ENCODE peak calls at places on chromosome 4, in six cellular contexts. One of them, this sample, is unnamed.

GRCh38 chr4:106775636-106776035 is 260.5 kb downstream of the DKK2 start:
- DNase-seq in M059J: no peak
- DNase-seq in K562: no peak
- DNase-seq in AG04450: no peak
- DNase-seq in activated T-cell treated with anti-CD3 and anti-CD28 coated beads, Interleukin-2, amount 50 U/mL, for 4 hours: no peak
- DNase-seq in SK-MEL-5: peak; percentile 47
- DNase-seq in this sample: no peak

GRCh38 chr4:184348311-184349233 is 125.8 kb downstream of the IRF2 start:
- DNase-seq in M059J: no peak
- DNase-seq in K562: peak; percentile 54
- DNase-seq in AG04450: peak; percentile 39
- DNase-seq in activated T-cell treated with anti-CD3 and anti-CD28 coated beads, Interleukin-2, amount 50 U/mL, for 4 hours: no peak
- DNase-seq in SK-MEL-5: no peak
- DNase-seq in this sample: no peak

GRCh38 chr4:188976644-188977115 is 837.4 kb downstream of the TRIML1 start:
- DNase-seq in M059J: peak; percentile 71
- DNase-seq in K562: no peak
- DNase-seq in AG04450: no peak
- DNase-seq in activated T-cell treated with anti-CD3 and anti-CD28 coated beads, Interleukin-2, amount 50 U/mL, for 4 hours: no peak
- DNase-seq in SK-MEL-5: no peak
- DNase-seq in this sample: no peak

GRCh38 chr4:16197842-16198241 is 28.4 kb downstream of the TAPT1 start:
- DNase-seq in M059J: no peak
- DNase-seq in K562: no peak
- DNase-seq in AG04450: no peak
- DNase-seq in activated T-cell treated with anti-CD3 and anti-CD28 coated beads, Interleukin-2, amount 50 U/mL, for 4 hours: no peak
- DNase-seq in SK-MEL-5: no peak
- DNase-seq in this sample: no peak

GRCh38 chr4:79211490-79211889 is 114.4 kb downstream of the NAA11 start:
- DNase-seq in M059J: no peak
- DNase-seq in K562: peak; percentile 89
- DNase-seq in AG04450: no peak
- DNase-seq in activated T-cell treated with anti-CD3 and anti-CD28 coated beads, Interleukin-2, amount 50 U/mL, for 4 hours: no peak
- DNase-seq in SK-MEL-5: no peak
- DNase-seq in this sample: no peak

GRCh38 chr4:180541678-180542077 is 1701.5 kb upstream of the TENM3 start:
- DNase-seq in M059J: no peak
- DNase-seq in K562: no peak
- DNase-seq in AG04450: no peak
- DNase-seq in activated T-cell treated with anti-CD3 and anti-CD28 coated beads, Interleukin-2, amount 50 U/mL, for 4 hours: no peak
- DNase-seq in SK-MEL-5: no peak
- DNase-seq in this sample: no peak

GRCh38 chr4:164734476-164734875 is 19.5 kb upstream of the SMIM31 start:
- DNase-seq in M059J: no peak
- DNase-seq in K562: peak; percentile 1
- DNase-seq in AG04450: no peak
- DNase-seq in activated T-cell treated with anti-CD3 and anti-CD28 coated beads, Interleukin-2, amount 50 U/mL, for 4 hours: no peak
- DNase-seq in SK-MEL-5: peak; percentile 37
- DNase-seq in this sample: no peak

GRCh38 chr4:41814565-41814964 is 66.0 kb upstream of the PHOX2B start:
- DNase-seq in M059J: peak; percentile 7
- DNase-seq in K562: peak; percentile 6
- DNase-seq in AG04450: peak; percentile 4
- DNase-seq in activated T-cell treated with anti-CD3 and anti-CD28 coated beads, Interleukin-2, amount 50 U/mL, for 4 hours: no peak
- DNase-seq in SK-MEL-5: peak; percentile 66
- DNase-seq in this sample: no peak

GRCh38 chr4:951186-951585 is 18.9 kb downstream of the TMEM175 start:
- DNase-seq in M059J: no peak
- DNase-seq in K562: no peak
- DNase-seq in AG04450: no peak
- DNase-seq in activated T-cell treated with anti-CD3 and anti-CD28 coated beads, Interleukin-2, amount 50 U/mL, for 4 hours: no peak
- DNase-seq in SK-MEL-5: no peak
- DNase-seq in this sample: no peak

GRCh38 chr4:62670509-62670908 is 1470.4 kb downstream of the ADGRL3 start:
- DNase-seq in M059J: no peak
- DNase-seq in K562: no peak
- DNase-seq in AG04450: no peak
- DNase-seq in activated T-cell treated with anti-CD3 and anti-CD28 coated beads, Interleukin-2, amount 50 U/mL, for 4 hours: no peak
- DNase-seq in SK-MEL-5: peak; percentile 26
- DNase-seq in this sample: no peak

GRCh38 chr4:101292901-101293300 is 54.4 kb downstream of the PPP3CA start:
- DNase-seq in M059J: no peak
- DNase-seq in K562: no peak
- DNase-seq in AG04450: no peak
- DNase-seq in activated T-cell treated with anti-CD3 and anti-CD28 coated beads, Interleukin-2, amount 50 U/mL, for 4 hours: no peak
- DNase-seq in SK-MEL-5: no peak
- DNase-seq in this sample: no peak

GRCh38 chr4:41257257-41257900 is 651 bp downstream of the UCHL1 start:
- DNase-seq in M059J: peak; percentile 69
- DNase-seq in K562: no peak
- DNase-seq in AG04450: no peak
- DNase-seq in activated T-cell treated with anti-CD3 and anti-CD28 coated beads, Interleukin-2, amount 50 U/mL, for 4 hours: no peak
- DNase-seq in SK-MEL-5: no peak
- DNase-seq in this sample: peak; percentile 6

GRCh38 chr4:89064848-89065247 is 7.9 kb upstream of the FAM13A start:
- DNase-seq in M059J: peak; percentile 9
- DNase-seq in K562: no peak
- DNase-seq in AG04450: no peak
- DNase-seq in activated T-cell treated with anti-CD3 and anti-CD28 coated beads, Interleukin-2, amount 50 U/mL, for 4 hours: no peak
- DNase-seq in SK-MEL-5: no peak
- DNase-seq in this sample: no peak

GRCh38 chr4:89243741-89244252 is 63.8 kb downstream of the GPRIN3 start:
- DNase-seq in M059J: no peak
- DNase-seq in K562: no peak
- DNase-seq in AG04450: no peak
- DNase-seq in activated T-cell treated with anti-CD3 and anti-CD28 coated beads, Interleukin-2, amount 50 U/mL, for 4 hours: no peak
- DNase-seq in SK-MEL-5: no peak
- DNase-seq in this sample: no peak

GRCh38 chr4:142563682-142564291 is 282.3 kb downstream of the INPP4B start:
- DNase-seq in M059J: peak; percentile 62
- DNase-seq in K562: no peak
- DNase-seq in AG04450: no peak
- DNase-seq in activated T-cell treated with anti-CD3 and anti-CD28 coated beads, Interleukin-2, amount 50 U/mL, for 4 hours: no peak
- DNase-seq in SK-MEL-5: no peak
- DNase-seq in this sample: no peak

GRCh38 chr4:188387134-188387791 is 248.0 kb downstream of the TRIML1 start:
- DNase-seq in M059J: peak; percentile 82
- DNase-seq in K562: no peak
- DNase-seq in AG04450: no peak
- DNase-seq in activated T-cell treated with anti-CD3 and anti-CD28 coated beads, Interleukin-2, amount 50 U/mL, for 4 hours: no peak
- DNase-seq in SK-MEL-5: no peak
- DNase-seq in this sample: no peak

GRCh38 chr4:114479595-114479994 is 119.0 kb upstream of the UGT8 start:
- DNase-seq in M059J: no peak
- DNase-seq in K562: no peak
- DNase-seq in AG04450: no peak
- DNase-seq in activated T-cell treated with anti-CD3 and anti-CD28 coated beads, Interleukin-2, amount 50 U/mL, for 4 hours: no peak
- DNase-seq in SK-MEL-5: no peak
- DNase-seq in this sample: no peak

GRCh38 chr4:41024556-41025491 is 189.5 kb downstream of the APBB2 start:
- DNase-seq in M059J: no peak
- DNase-seq in K562: peak; percentile 8
- DNase-seq in AG04450: no peak
- DNase-seq in activated T-cell treated with anti-CD3 and anti-CD28 coated beads, Interleukin-2, amount 50 U/mL, for 4 hours: no peak
- DNase-seq in SK-MEL-5: no peak
- DNase-seq in this sample: no peak

GRCh38 chr4:1779588-1780382 is 13.3 kb upstream of the FGFR3 start:
- DNase-seq in M059J: no peak
- DNase-seq in K562: no peak
- DNase-seq in AG04450: no peak
- DNase-seq in activated T-cell treated with anti-CD3 and anti-CD28 coated beads, Interleukin-2, amount 50 U/mL, for 4 hours: no peak
- DNase-seq in SK-MEL-5: no peak
- DNase-seq in this sample: no peak

GRCh38 chr4:89164400-89164799 is 53.1 kb downstream of the TIGD2 start:
- DNase-seq in M059J: no peak
- DNase-seq in K562: no peak
- DNase-seq in AG04450: no peak
- DNase-seq in activated T-cell treated with anti-CD3 and anti-CD28 coated beads, Interleukin-2, amount 50 U/mL, for 4 hours: no peak
- DNase-seq in SK-MEL-5: peak; percentile 35
- DNase-seq in this sample: no peak

GRCh38 chr4:59655996-59656395 is 1544.1 kb upstream of the ADGRL3 start:
- DNase-seq in M059J: peak; percentile 20
- DNase-seq in K562: no peak
- DNase-seq in AG04450: no peak
- DNase-seq in activated T-cell treated with anti-CD3 and anti-CD28 coated beads, Interleukin-2, amount 50 U/mL, for 4 hours: no peak
- DNase-seq in SK-MEL-5: no peak
- DNase-seq in this sample: no peak